ENCODE peak calls at places on chromosomes 4 and X, in five cellular contexts. One of them, this sample, is unnamed.

GRCh38 chrX:30965751-30966150 is 76.7 kb upstream of the TAB3 start:
- DNase-seq in foreskin fibroblast: no peak
- DNase-seq in body of pancreas: no peak
- DNase-seq in fibroblast of mammary gland: no peak
- DNase-seq in GM23338: no peak
- DNase-seq in this sample: no peak

GRCh38 chr4:124152130-124152529 is 560.4 kb downstream of the ANKRD50 start:
- DNase-seq in foreskin fibroblast: no peak
- DNase-seq in body of pancreas: no peak
- DNase-seq in GM23338: no peak
- DNase-seq in fibroblast of mammary gland: no peak
- DNase-seq in this sample: no peak

GRCh38 chr4:2934077-2934812 is 29.0 kb downstream of the NOP14 start:
- DNase-seq in foreskin fibroblast: peak
- DNase-seq in fibroblast of mammary gland: peak
- DNase-seq in GM23338: peak
- DNase-seq in body of pancreas: peak
- DNase-seq in this sample: peak

GRCh38 chrX:134948333-134949241 is 42.2 kb upstream of the SMIM10 start:
- DNase-seq in body of pancreas: no peak
- DNase-seq in foreskin fibroblast: peak
- DNase-seq in fibroblast of mammary gland: peak
- DNase-seq in GM23338: no peak
- DNase-seq in this sample: peak

GRCh38 chr4:32462944-32463343 is 1742.8 kb downstream of the PCDH7 start:
- DNase-seq in foreskin fibroblast: no peak
- DNase-seq in body of pancreas: no peak
- DNase-seq in GM23338: peak
- DNase-seq in fibroblast of mammary gland: peak
- DNase-seq in this sample: no peak

GRCh38 chrX:12949205-12949926 is 25.5 kb upstream of the TMSB4X start:
- DNase-seq in GM23338: no peak
- DNase-seq in fibroblast of mammary gland: peak
- DNase-seq in body of pancreas: no peak
- DNase-seq in foreskin fibroblast: no peak
- DNase-seq in this sample: peak

GRCh38 chr4:29081230-29081955 is 1638.8 kb upstream of the PCDH7 start:
- DNase-seq in fibroblast of mammary gland: peak
- DNase-seq in GM23338: peak
- DNase-seq in foreskin fibroblast: no peak
- DNase-seq in body of pancreas: no peak
- DNase-seq in this sample: peak

GRCh38 chrX:129678176-129678880 is 23.6 kb upstream of the APLN start:
- DNase-seq in body of pancreas: peak
- DNase-seq in GM23338: peak
- DNase-seq in foreskin fibroblast: no peak
- DNase-seq in fibroblast of mammary gland: no peak
- DNase-seq in this sample: no peak

GRCh38 chrX:42978655-42979379 is 200.9 kb upstream of the PPP1R2C start:
- DNase-seq in body of pancreas: no peak
- DNase-seq in fibroblast of mammary gland: no peak
- DNase-seq in foreskin fibroblast: no peak
- DNase-seq in GM23338: peak
- DNase-seq in this sample: no peak

GRCh38 chr4:117664706-117665444 is 369.4 kb upstream of the NDST3 start:
- DNase-seq in foreskin fibroblast: no peak
- DNase-seq in fibroblast of mammary gland: no peak
- DNase-seq in body of pancreas: no peak
- DNase-seq in GM23338: no peak
- DNase-seq in this sample: no peak

GRCh38 chrX:1564750-1565683 is 26.4 kb upstream of the AKAP17A start:
- DNase-seq in fibroblast of mammary gland: no peak
- DNase-seq in GM23338: no peak
- DNase-seq in foreskin fibroblast: no peak
- DNase-seq in body of pancreas: no peak
- DNase-seq in this sample: no peak

GRCh38 chr4:62431513-62431912 is 1231.4 kb downstream of the ADGRL3 start:
- DNase-seq in body of pancreas: no peak
- DNase-seq in fibroblast of mammary gland: no peak
- DNase-seq in foreskin fibroblast: no peak
- DNase-seq in GM23338: no peak
- DNase-seq in this sample: no peak

GRCh38 chr4:170089274-170089742 is 448 bp downstream of the AADAT start:
- DNase-seq in fibroblast of mammary gland: peak
- DNase-seq in GM23338: peak
- DNase-seq in foreskin fibroblast: peak
- DNase-seq in body of pancreas: peak
- DNase-seq in this sample: peak

GRCh38 chrX:118802857-118803256 is 20.8 kb upstream of the ZCCHC12 start:
- DNase-seq in foreskin fibroblast: peak
- DNase-seq in fibroblast of mammary gland: peak
- DNase-seq in GM23338: no peak
- DNase-seq in body of pancreas: no peak
- DNase-seq in this sample: no peak

GRCh38 chrX:123884809-123885408 is 25.1 kb downstream of the XIAP start:
- DNase-seq in GM23338: peak
- DNase-seq in body of pancreas: peak
- DNase-seq in fibroblast of mammary gland: peak
- DNase-seq in foreskin fibroblast: no peak
- DNase-seq in this sample: peak

GRCh38 chr4:170242471-170242870 is 152.7 kb upstream of the AADAT start:
- DNase-seq in body of pancreas: no peak
- DNase-seq in fibroblast of mammary gland: no peak
- DNase-seq in foreskin fibroblast: no peak
- DNase-seq in GM23338: no peak
- DNase-seq in this sample: no peak

GRCh38 chr4:188714907-188715306 is 575.7 kb downstream of the TRIML1 start:
- DNase-seq in fibroblast of mammary gland: peak
- DNase-seq in GM23338: no peak
- DNase-seq in foreskin fibroblast: peak
- DNase-seq in body of pancreas: no peak
- DNase-seq in this sample: no peak

GRCh38 chr4:123361195-123361861 is 35.3 kb upstream of the SPRY1 start:
- DNase-seq in foreskin fibroblast: peak
- DNase-seq in body of pancreas: no peak
- DNase-seq in fibroblast of mammary gland: peak
- DNase-seq in GM23338: no peak
- DNase-seq in this sample: peak

GRCh38 chrX:132766452-132766851 is 192.0 kb downstream of the HS6ST2 start:
- DNase-seq in fibroblast of mammary gland: no peak
- DNase-seq in foreskin fibroblast: no peak
- DNase-seq in body of pancreas: no peak
- DNase-seq in GM23338: no peak
- DNase-seq in this sample: no peak
- TF ChIP-seq CTCF in fibroblast of mammary gland: no peak
- TF ChIP-seq CTCF in foreskin fibroblast: no peak
- TF ChIP-seq CTCF in body of pancreas: no peak
- TF ChIP-seq CTCF in GM23338: no peak
- TF ChIP-seq CTCF in this sample: no peak

DNA sequence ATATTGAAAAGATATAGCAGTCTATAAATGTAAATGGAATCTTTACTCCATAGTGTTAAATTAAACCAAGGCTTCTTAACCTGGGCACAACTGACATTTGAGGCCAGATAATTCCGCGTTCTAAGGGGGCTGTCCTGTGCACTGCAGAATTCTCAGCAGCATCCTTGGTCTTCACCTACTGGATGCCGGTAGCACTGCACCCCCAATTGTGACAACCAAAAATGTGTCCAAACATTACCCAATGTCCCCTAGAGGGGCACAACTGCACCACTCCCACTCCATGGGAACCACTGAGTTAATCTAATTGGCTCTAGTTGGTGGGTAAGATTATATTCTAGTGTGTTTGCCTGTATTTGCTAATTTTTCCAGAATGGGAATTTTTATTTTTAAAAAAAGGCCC is 16.6 kb downstream of the AP1S2 start:
- DNase-seq in body of pancreas: no peak
- DNase-seq in foreskin fibroblast: no peak
- DNase-seq in GM23338: peak
- DNase-seq in fibroblast of mammary gland: no peak
- DNase-seq in this sample: no peak
- TF ChIP-seq CTCF in body of pancreas: no peak
- TF ChIP-seq CTCF in foreskin fibroblast: no peak
- TF ChIP-seq CTCF in GM23338: peak
- TF ChIP-seq CTCF in fibroblast of mammary gland: peak
- TF ChIP-seq CTCF in this sample: peak

GRCh38 chr4:77859256-77859655 is 3.4 kb upstream of the MRPL1 start:
- DNase-seq in foreskin fibroblast: no peak
- DNase-seq in body of pancreas: no peak
- DNase-seq in fibroblast of mammary gland: no peak
- DNase-seq in GM23338: no peak
- DNase-seq in this sample: no peak

GRCh38 chr4:77865259-77865658 is 2.6 kb downstream of the MRPL1 start:
- DNase-seq in body of pancreas: no peak
- DNase-seq in GM23338: no peak
- DNase-seq in fibroblast of mammary gland: no peak
- DNase-seq in foreskin fibroblast: no peak
- DNase-seq in this sample: no peak

GRCh38 chr4:77861500-77861899 is 1.1 kb upstream of the MRPL1 start:
- DNase-seq in fibroblast of mammary gland: peak
- DNase-seq in foreskin fibroblast: peak
- DNase-seq in GM23338: peak
- DNase-seq in body of pancreas: no peak
- DNase-seq in this sample: no peak

GRCh38 chr4:77862478-77863216 is at the start of gene MRPL1:
- DNase-seq in foreskin fibroblast: peak
- DNase-seq in fibroblast of mammary gland: peak
- DNase-seq in body of pancreas: peak
- DNase-seq in GM23338: peak
- DNase-seq in this sample: peak
- TF ChIP-seq CTCF in foreskin fibroblast: no peak
- TF ChIP-seq CTCF in fibroblast of mammary gland: no peak
- TF ChIP-seq CTCF in body of pancreas: no peak
- TF ChIP-seq CTCF in GM23338: peak
- TF ChIP-seq CTCF in this sample: peak

GRCh38 chr4:150005537-150005936 is 72.7 kb upstream of the DCLK2 start:
- DNase-seq in GM23338: no peak
- DNase-seq in foreskin fibroblast: no peak
- DNase-seq in fibroblast of mammary gland: no peak
- DNase-seq in body of pancreas: no peak
- DNase-seq in this sample: no peak

GRCh38 chr4:150001815-150002214 is 76.4 kb upstream of the DCLK2 start:
- DNase-seq in GM23338: no peak
- DNase-seq in fibroblast of mammary gland: no peak
- DNase-seq in foreskin fibroblast: no peak
- DNase-seq in body of pancreas: no peak
- DNase-seq in this sample: peak

GRCh38 chr4:150002561-150002960 is 75.7 kb upstream of the DCLK2 start:
- DNase-seq in foreskin fibroblast: no peak
- DNase-seq in body of pancreas: no peak
- DNase-seq in fibroblast of mammary gland: no peak
- DNase-seq in GM23338: no peak
- DNase-seq in this sample: no peak

GRCh38 chr4:150006197-150006596 is 72.0 kb upstream of the DCLK2 start:
- DNase-seq in fibroblast of mammary gland: peak
- DNase-seq in foreskin fibroblast: no peak
- DNase-seq in body of pancreas: no peak
- DNase-seq in GM23338: no peak
- DNase-seq in this sample: peak

DNA sequence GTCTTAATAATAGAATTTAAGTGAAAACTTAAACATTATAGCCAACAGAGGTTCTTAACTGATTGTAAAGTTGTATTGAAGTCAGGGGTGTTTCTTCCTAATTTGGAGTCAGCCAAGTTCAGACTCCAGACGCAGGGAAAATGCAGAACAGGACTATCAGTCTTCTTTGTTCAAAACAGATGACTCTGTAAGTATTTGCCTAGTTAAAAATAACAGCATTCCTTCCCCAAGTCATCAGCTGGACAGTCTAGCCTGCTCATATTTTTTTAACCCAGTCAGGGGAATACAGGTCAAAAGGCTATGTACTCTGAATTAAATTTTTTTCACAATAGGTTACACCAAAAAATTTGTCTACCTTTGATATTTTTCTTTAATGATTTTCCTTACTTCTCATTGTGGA is 73.8 kb upstream of the DCLK2 start:
- DNase-seq in foreskin fibroblast: peak
- DNase-seq in body of pancreas: no peak
- DNase-seq in fibroblast of mammary gland: peak
- DNase-seq in GM23338: no peak
- DNase-seq in this sample: peak
- TF ChIP-seq CTCF in foreskin fibroblast: no peak
- TF ChIP-seq CTCF in body of pancreas: no peak
- TF ChIP-seq CTCF in fibroblast of mammary gland: no peak
- TF ChIP-seq CTCF in GM23338: no peak
- TF ChIP-seq CTCF in this sample: no peak

GRCh38 chr4:99200148-99200547 is 18.9 kb downstream of the ADH6 start:
- DNase-seq in body of pancreas: no peak
- DNase-seq in fibroblast of mammary gland: no peak
- DNase-seq in foreskin fibroblast: no peak
- DNase-seq in GM23338: no peak
- DNase-seq in this sample: no peak

GRCh38 chr4:99202536-99202935 is 16.5 kb downstream of the ADH6 start:
- DNase-seq in GM23338: no peak
- DNase-seq in fibroblast of mammary gland: peak
- DNase-seq in foreskin fibroblast: peak
- DNase-seq in body of pancreas: no peak
- DNase-seq in this sample: no peak

GRCh38 chr4:99205104-99205979 is 13.7 kb downstream of the ADH6 start:
- DNase-seq in foreskin fibroblast: peak
- DNase-seq in body of pancreas: no peak
- DNase-seq in fibroblast of mammary gland: peak
- DNase-seq in GM23338: peak
- DNase-seq in this sample: no peak

GRCh38 chr4:99202094-99202493 is 17.0 kb downstream of the ADH6 start:
- DNase-seq in fibroblast of mammary gland: no peak
- DNase-seq in GM23338: no peak
- DNase-seq in foreskin fibroblast: no peak
- DNase-seq in body of pancreas: no peak
- DNase-seq in this sample: no peak

DNA sequence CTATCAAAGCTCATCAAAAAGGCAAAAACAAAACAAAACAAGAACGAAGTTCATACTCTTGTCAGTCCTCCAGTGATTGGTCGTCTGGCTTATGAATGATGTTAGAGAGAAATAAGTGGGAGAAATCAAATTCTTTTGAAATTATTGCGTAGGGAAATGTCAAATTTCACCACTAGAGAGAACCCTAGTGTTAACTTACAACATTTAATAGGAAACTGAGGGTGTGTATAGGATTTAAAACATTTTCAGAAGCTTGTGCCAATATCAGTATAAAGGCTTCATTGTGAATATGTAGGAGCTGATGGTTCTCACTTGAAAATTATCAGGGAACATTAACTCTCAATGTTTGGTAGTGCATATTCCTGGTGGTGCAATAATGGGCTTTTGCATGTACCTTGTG is 17.4 kb downstream of the ADH6 start:
- DNase-seq in fibroblast of mammary gland: peak
- DNase-seq in foreskin fibroblast: peak
- DNase-seq in body of pancreas: no peak
- DNase-seq in GM23338: no peak
- DNase-seq in this sample: no peak
- TF ChIP-seq CTCF in fibroblast of mammary gland: peak
- TF ChIP-seq CTCF in foreskin fibroblast: no peak
- TF ChIP-seq CTCF in body of pancreas: no peak
- TF ChIP-seq CTCF in GM23338: no peak
- TF ChIP-seq CTCF in this sample: peak

GRCh38 chr4:139301821-139302611 is at the start of gene NDUFC1:
- DNase-seq in body of pancreas: peak
- DNase-seq in GM23338: peak
- DNase-seq in fibroblast of mammary gland: peak
- DNase-seq in foreskin fibroblast: no peak
- DNase-seq in this sample: peak
- TF ChIP-seq CTCF in body of pancreas: no peak
- TF ChIP-seq CTCF in GM23338: peak
- TF ChIP-seq CTCF in fibroblast of mammary gland: peak
- TF ChIP-seq CTCF in foreskin fibroblast: no peak
- TF ChIP-seq CTCF in this sample: peak

This sample was measured in HFFc6.